ENCODE peak calls at places on chromosomes 11 and 22, in seven cellular contexts. R, I, H, N, Y, S and T are unnamed samples.

GRCh38 chr11:71252434-71252781 is at the start of gene SHANK2:
- DNase-seq in R (no peak), I (peak), H (no peak), N (peak), Y (no peak), S (no peak), T (no peak)

GRCh38 chr22:42653992-42654391 is 4.8 kb upstream of the CYB5R3 start:
- DNase-seq in R (no peak), I (no peak), H (no peak), N (no peak), Y (no peak), S (no peak), T (no peak)

GRCh38 chr11:134863294-134863693 is 451.3 kb upstream of the B3GAT1 start:
- DNase-seq in R (no peak), I (no peak), H (no peak), N (no peak), Y (no peak), S (no peak), T (no peak)

GRCh38 chr22:41478891-41479521 is 10.1 kb downstream of the ACO2 start:
- DNase-seq in R (peak), I (no peak), H (peak), N (no peak), Y (no peak), S (no peak), T (no peak)

GRCh38 chr11:67545280-67545679 is 22.0 kb upstream of the CABP2 start:
- DNase-seq in R (no peak), I (no peak), H (no peak), N (peak), Y (no peak), S (no peak), T (no peak)

GRCh38 chr11:17479284-17480214 is 2.9 kb upstream of the ABCC8 start:
- DNase-seq in R (no peak), I (peak), H (peak), N (peak), Y (no peak), S (no peak), T (peak)

GRCh38 chr22:38222797-38223119 is 21.0 kb downstream of the MAFF start:
- DNase-seq in R (no peak), I (no peak), H (no peak), N (no peak), Y (no peak), S (no peak), T (no peak)

GRCh38 chr11:120527111-120527748 is 15.7 kb downstream of the GRIK4 start:
- DNase-seq in R (peak), I (no peak), H (peak), N (peak), Y (no peak), S (peak), T (peak)

GRCh38 chr11:47620836-47621378 is 21.5 kb downstream of the MTCH2 start:
- DNase-seq in R (no peak), I (no peak), H (no peak), N (no peak), Y (no peak), S (no peak), T (no peak)

GRCh38 chr11:120137187-120137610 is 714 bp downstream of the TRIM29 start:
- DNase-seq in R (no peak), I (no peak), H (no peak), N (no peak), Y (no peak), S (peak), T (no peak)

GRCh38 chr11:111575748-111576147 is 26.5 kb upstream of the SIK2 start:
- DNase-seq in R (no peak), I (no peak), H (no peak), N (no peak), Y (no peak), S (no peak), T (no peak)

GRCh38 chr22:22085702-22086500 is 103.3 kb upstream of the TOP3B start:
- DNase-seq in R (peak), I (no peak), H (no peak), N (no peak), Y (no peak), S (no peak), T (no peak)

GRCh38 chr22:24548812-24549211 is 6.1 kb downstream of the GUCD1 start:
- DNase-seq in R (no peak), I (no peak), H (no peak), N (no peak), Y (no peak), S (no peak), T (no peak)

GRCh38 chr11:13384837-13385417 is 78.1 kb downstream of the BTBD10 start:
- DNase-seq in R (peak), I (peak), H (peak), N (peak), Y (no peak), S (no peak), T (peak)

GRCh38 chr11:118877487-118878173 is 6.1 kb upstream of the CXCR5 start:
- DNase-seq in R (no peak), I (no peak), H (no peak), N (no peak), Y (no peak), S (no peak), T (no peak)

GRCh38 chr11:39684155-39684554 is 1775.3 kb downstream of the LRRC4C start:
- DNase-seq in R (no peak), I (no peak), H (no peak), N (no peak), Y (no peak), S (no peak), T (no peak)

GRCh38 chr22:47113880-47114415 is 351.5 kb downstream of the TBC1D22A start:
- DNase-seq in R (no peak), I (no peak), H (no peak), N (no peak), Y (no peak), S (no peak), T (no peak)

GRCh38 chr11:7021318-7021717 is 1.0 kb downstream of the NLRP14 start:
- DNase-seq in R (no peak), I (no peak), H (no peak), N (no peak), Y (no peak), S (no peak), T (no peak)

GRCh38 chr11:15901046-15901445 is 455.3 kb downstream of the SOX6 start:
- DNase-seq in R (no peak), I (no peak), H (no peak), N (peak), Y (no peak), S (no peak), T (peak)

GRCh38 chr11:31050061-31050790 is 319.3 kb downstream of the DCDC1 start:
- DNase-seq in R (no peak), I (no peak), H (no peak), N (peak), Y (no peak), S (no peak), T (peak)

GRCh38 chr11:29518389-29519174 is 498.2 kb downstream of the KCNA4 start:
- DNase-seq in R (no peak), I (no peak), H (no peak), N (peak), Y (no peak), S (no peak), T (peak)

GRCh38 chr11:107598225-107599139 is 7.5 kb downstream of the ELMOD1 start:
- DNase-seq in R (no peak), I (peak), H (no peak), N (peak), Y (no peak), S (no peak), T (no peak)

GRCh38 chr22:40363059-40363458 is 7.3 kb upstream of the SGSM3 start:
- DNase-seq in R (peak), I (no peak), H (no peak), N (no peak), Y (no peak), S (no peak), T (no peak)

GRCh38 chr11:12175694-12176241 is 65.4 kb downstream of the MICAL2 start:
- DNase-seq in R (peak), I (peak), H (peak), N (peak), Y (no peak), S (no peak), T (no peak)

GRCh38 chr11:35418282-35418846 is 994 bp downstream of the SLC1A2 start:
- DNase-seq in R (no peak), I (no peak), H (no peak), N (peak), Y (no peak), S (no peak), T (no peak)

GRCh38 chr11:36056160-36056751 is 112.4 kb downstream of the LDLRAD3 start:
- DNase-seq in R (peak), I (peak), H (peak), N (peak), Y (no peak), S (no peak), T (peak)

GRCh38 chr11:121589946-121590537 is 137.3 kb upstream of the SORL1-AS1 start:
- DNase-seq in R (no peak), I (no peak), H (no peak), N (no peak), Y (no peak), S (no peak), T (no peak)

GRCh38 chr11:44621140-44621681 is 55.7 kb downstream of the CD82 start:
- DNase-seq in R (peak), I (peak), H (peak), N (peak), Y (peak), S (peak), T (peak)

GRCh38 chr22:41367039-41367679 is 14.6 kb upstream of the TEF start:
- DNase-seq in R (peak), I (peak), H (peak), N (peak), Y (no peak), S (peak), T (peak)

GRCh38 chr11:70348191-70348590 is 50.1 kb upstream of the CTTN start:
- DNase-seq in R (no peak), I (no peak), H (no peak), N (no peak), Y (no peak), S (no peak), T (no peak)

GRCh38 chr11:70225629-70226582 is 22.8 kb downstream of the FADD start:
- DNase-seq in R (no peak), I (no peak), H (peak), N (peak), Y (no peak), S (no peak), T (peak)

GRCh38 chr22:26017932-26018331 is 151.3 kb upstream of the SEZ6L start:
- DNase-seq in R (no peak), I (no peak), H (no peak), N (no peak), Y (no peak), S (no peak), T (no peak)

GRCh38 chr22:39663751-39664150 is 93.2 kb downstream of the CACNA1I start:
- DNase-seq in R (no peak), I (no peak), H (no peak), N (peak), Y (no peak), S (no peak), T (no peak)

GRCh38 chr11:86589204-86589603 is 83.2 kb downstream of the ME3 start:
- DNase-seq in R (no peak), I (no peak), H (no peak), N (no peak), Y (no peak), S (no peak), T (no peak)

GRCh38 chr11:114367244-114367957 is 32.9 kb downstream of the C11orf71 start:
- DNase-seq in R (no peak), I (no peak), H (no peak), N (no peak), Y (no peak), S (no peak), T (no peak)

GRCh38 chr11:94178331-94178730 is 49.7 kb downstream of the PANX1 start:
- DNase-seq in R (no peak), I (no peak), H (no peak), N (no peak), Y (no peak), S (no peak), T (no peak)

DNA sequence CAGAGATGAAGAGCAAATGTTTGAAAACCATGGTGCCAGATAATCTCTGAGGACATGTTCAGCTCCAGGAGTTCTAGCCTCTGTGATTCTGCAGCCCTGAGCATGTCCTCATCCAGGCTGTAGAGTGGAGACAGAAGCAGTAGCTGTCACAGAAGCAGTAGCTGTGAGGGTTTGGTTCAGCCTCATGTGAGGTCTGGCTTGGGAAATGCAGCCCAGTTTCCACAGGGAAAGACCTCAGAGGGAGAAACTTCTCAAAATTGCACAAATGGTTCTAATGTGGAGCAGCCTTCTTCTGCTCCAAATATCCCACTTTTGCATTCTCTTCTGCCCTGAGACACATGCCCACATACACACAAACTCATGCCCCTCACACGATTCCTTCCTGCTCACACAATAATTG is 48.4 kb downstream of the DBX1 start:
- DNase-seq in R (no peak), I (no peak), H (no peak), N (no peak), Y (no peak), S (no peak), T (no peak)
- H3K27ac ChIP-seq in R (peak), I (peak), H (peak), N (no peak), Y (no peak), S (peak), T (no peak)

DNA sequence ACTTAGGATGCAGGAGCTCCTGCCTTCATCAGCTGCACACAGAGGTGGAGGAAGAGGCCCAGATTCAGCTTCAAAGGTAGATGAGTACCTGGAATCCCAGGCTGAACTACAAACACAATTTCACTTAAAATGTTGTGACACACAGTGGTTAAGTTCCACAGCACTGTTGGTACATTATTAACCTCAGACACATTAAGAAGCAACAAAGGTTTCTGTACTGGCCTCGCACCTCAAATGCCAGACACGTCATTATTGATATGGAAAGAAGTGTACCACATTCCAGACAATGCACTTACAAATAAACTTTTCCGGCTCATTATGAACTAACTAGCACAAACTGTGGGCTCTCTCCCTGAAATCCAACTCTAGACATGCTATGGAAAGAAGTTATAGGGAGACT is 34.6 kb downstream of the PRDM10 start:
- DNase-seq in R (no peak), I (no peak), H (no peak), N (no peak), Y (no peak), S (no peak), T (no peak)
- H3K27ac ChIP-seq in R (no peak), I (no peak), H (no peak), N (no peak), Y (no peak), S (no peak), T (no peak)

DNA sequence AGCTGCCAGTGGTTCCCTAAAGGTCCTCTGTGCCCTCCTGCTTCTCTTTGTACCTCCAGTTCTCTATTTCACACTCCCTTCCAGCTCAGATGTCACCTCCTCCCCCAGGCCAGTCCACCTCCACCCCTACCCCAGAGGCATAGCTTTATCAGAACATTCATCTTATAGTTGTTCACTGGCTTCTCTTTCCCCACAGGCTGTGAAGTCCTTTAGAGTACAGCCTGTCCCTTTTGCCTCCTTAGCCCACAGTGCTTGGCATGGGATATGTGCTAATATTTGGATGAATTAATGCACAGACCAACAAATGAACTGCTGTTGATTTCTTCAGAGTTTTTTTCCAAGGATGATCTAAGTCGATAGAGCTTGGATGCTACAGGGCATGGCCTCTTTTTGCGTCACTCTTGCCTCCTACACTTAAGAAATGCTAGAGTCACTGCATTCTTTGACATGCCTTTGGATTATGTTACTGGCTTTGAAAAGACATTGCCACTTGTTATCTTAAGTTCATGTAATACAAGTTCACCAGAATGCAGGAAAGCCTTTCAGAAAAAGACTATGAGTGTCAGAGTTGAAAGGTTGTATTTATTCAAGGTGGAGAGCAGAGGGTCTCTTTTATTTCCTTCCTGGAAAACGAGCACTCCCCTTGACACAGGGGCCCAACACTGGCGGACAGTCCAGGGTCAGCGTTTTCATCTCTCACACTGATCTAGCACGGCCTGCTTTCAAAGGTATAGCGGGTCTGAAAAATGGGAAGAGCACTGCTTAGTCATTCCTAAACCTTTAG is 75.7 kb downstream of the PISD start:
- DNase-seq in R (peak), I (no peak), H (peak), N (no peak), Y (no peak), S (no peak), T (no peak)
- H3K27ac ChIP-seq in R (peak), I (no peak), H (no peak), N (no peak), Y (no peak), S (no peak), T (no peak)

DNA sequence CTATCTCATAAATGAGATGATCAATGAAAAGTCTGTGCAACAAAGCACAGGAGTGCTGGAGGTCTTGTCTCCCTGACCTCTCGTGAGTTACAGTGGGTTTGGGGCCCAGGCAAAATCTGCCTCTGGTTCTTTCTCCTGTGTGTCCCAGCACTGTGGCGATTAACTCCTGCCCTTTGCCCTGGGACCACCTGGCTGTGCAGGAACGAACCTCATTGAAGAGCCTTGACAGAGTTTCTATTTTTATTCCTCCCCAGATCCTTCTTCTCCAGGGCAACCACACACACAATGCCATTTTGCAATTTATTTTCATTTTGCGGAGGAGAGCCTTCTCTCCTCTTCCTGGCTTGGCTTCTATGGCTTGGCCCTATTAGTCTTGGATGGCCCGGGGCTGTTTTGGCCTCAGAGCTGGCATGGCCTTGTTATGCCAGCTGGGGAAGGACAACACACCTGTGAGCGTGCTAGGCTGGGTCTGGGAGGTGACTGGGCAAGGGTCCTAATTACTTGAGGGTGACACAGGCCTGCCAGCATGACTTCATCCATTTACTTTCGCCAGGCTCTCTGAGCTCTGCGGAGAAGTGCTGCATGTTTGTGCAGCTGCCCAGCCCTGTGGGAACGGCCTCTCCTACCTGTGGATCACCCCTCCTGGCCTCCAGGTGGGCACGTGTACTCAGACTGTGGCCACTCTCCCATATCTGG is 153.8 kb downstream of the SNX19 start:
- DNase-seq in R (no peak), I (no peak), H (no peak), N (no peak), Y (no peak), S (no peak), T (no peak)
- H3K27ac ChIP-seq in R (no peak), I (no peak), H (no peak), N (no peak), Y (no peak), S (no peak), T (no peak)

GRCh38 chr11:1772270-1773130 is 8.8 kb upstream of the CTSD start:
- DNase-seq in R (peak), I (peak), H (peak), N (peak), Y (no peak), S (peak), T (peak)
- H3K27ac ChIP-seq in R (peak), I (peak), H (peak), N (no peak), Y (no peak), S (peak), T (peak)

DNA sequence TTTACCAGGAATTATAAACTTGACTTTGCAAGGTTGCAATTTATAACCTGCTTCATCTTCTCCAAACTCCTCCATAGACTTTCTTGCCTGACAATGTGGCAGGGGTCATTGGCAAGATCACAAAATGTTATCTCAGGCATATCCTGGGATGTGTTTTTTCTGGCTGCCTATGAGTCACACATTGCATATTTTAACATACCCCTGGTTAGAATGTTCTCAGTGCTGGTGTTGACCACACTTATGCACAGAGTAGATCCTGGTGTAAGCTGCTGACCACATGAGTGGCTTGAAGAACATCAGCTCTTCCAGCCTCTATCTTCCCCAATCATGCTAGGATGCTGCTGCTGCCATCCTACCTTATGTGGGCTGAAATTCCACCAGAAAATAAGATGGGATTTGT is 137.4 kb upstream of the TTC12 start:
- DNase-seq in R (no peak), I (no peak), H (peak), N (peak), Y (no peak), S (no peak), T (peak)
- H3K27ac ChIP-seq in R (no peak), I (no peak), H (no peak), N (no peak), Y (no peak), S (peak), T (peak)

DNA sequence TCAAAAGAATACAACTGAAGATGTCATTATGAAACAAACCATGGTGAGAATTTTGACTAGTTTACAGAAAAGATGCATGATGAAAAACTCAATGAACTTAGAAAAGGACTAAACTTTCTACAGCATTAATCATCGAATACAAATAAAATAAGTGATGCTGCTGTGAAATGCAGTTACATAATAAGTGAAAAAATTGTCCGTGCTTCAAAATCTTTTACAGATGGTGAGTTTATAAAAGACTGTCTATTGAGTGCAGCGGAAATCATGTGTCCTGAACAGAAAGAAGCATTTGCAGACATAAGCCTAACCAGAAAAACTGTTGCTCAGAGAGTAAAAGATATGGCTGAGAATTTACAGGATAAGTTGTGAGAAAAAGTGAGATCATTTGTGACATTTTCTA is 33.8 kb downstream of the NEAT1 start:
- DNase-seq in R (no peak), I (no peak), H (no peak), N (no peak), Y (no peak), S (no peak), T (no peak)
- H3K27ac ChIP-seq in R (no peak), I (no peak), H (no peak), N (no peak), Y (no peak), S (no peak), T (no peak)

GRCh38 chr11:130435671-130436070 is 7.3 kb upstream of the ADAMTS8 start:
- DNase-seq in R (peak), I (no peak), H (peak), N (no peak), Y (no peak), S (no peak), T (no peak)
- H3K27ac ChIP-seq in R (no peak), I (peak), H (peak), N (no peak), Y (no peak), S (no peak), T (peak)